ENCODE peak calls at places on chromosomes 7 and 10, in four cellular contexts. A is body of pancreas, J is stomach, C is right atrium auricular region. T is an unnamed sample.

GRCh38 chr7:22584179-22584578 is 84.2 kb upstream of the STEAP1B start:
- DNase-seq in A (no peak), J (no peak), C (no peak), T (peak; percentile 29)

GRCh38 chr10:77710081-77710551 is 72.5 kb upstream of the KCNMA1 start:
- DNase-seq in A (no peak), J (no peak), C (no peak), T (no peak)

GRCh38 chr7:73909051-73909941 is 48.3 kb downstream of the TMEM270 start:
- DNase-seq in A (no peak), J (peak; percentile 22), C (no peak), T (no peak)

GRCh38 chr7:31046723-31047122 is 5.4 kb upstream of the ADCYAP1R1 start:
- DNase-seq in A (no peak), J (no peak), C (no peak), T (no peak)

GRCh38 chr7:92246363-92247101 is 758 bp downstream of the ANKIB1 start:
- DNase-seq in A (peak; percentile 9), J (no peak), C (no peak), T (peak; percentile 53)

GRCh38 chr10:60148266-60148840 is 241.3 kb downstream of the ANK3 start:
- DNase-seq in A (peak; percentile 23), J (no peak), C (no peak), T (no peak)

GRCh38 chr10:71125749-71126107 is 86.6 kb upstream of the UNC5B start:
- DNase-seq in A (no peak), J (no peak), C (no peak), T (peak; percentile 3)

GRCh38 chr7:154848464-154848863 is 154.5 kb downstream of the PAXIP1 start:
- DNase-seq in A (no peak), J (no peak), C (no peak), T (no peak)

GRCh38 chr7:55326079-55326847 is 38.9 kb upstream of the LANCL2 start:
- DNase-seq in A (peak; percentile 84), J (no peak), C (no peak), T (no peak)

GRCh38 chr7:70694909-70695803 is 436.8 kb upstream of the GALNT17 start:
- DNase-seq in A (no peak), J (no peak), C (no peak), T (peak; percentile 52)

GRCh38 chr7:128831178-128831993 is 1.2 kb downstream of the FLNC start:
- DNase-seq in A (no peak), J (no peak), C (no peak), T (peak; percentile 67)

GRCh38 chr7:138610671-138611170 is 90.4 kb downstream of the SVOPL start:
- DNase-seq in A (peak; percentile 69), J (no peak), C (no peak), T (no peak)

GRCh38 chr10:121662945-121663917 is 65.0 kb upstream of the FGFR2 start:
- DNase-seq in A (no peak), J (no peak), C (no peak), T (no peak)

GRCh38 chr7:84336303-84336702 is 141.7 kb upstream of the SEMA3A start:
- DNase-seq in A (no peak), J (no peak), C (no peak), T (peak; percentile 51)

GRCh38 chr10:28181478-28182096 is 121.3 kb downstream of the MPP7 start:
- DNase-seq in A (no peak), J (no peak), C (no peak), T (no peak)

GRCh38 chr7:23863209-23863798 is 153.3 kb downstream of the STK31 start:
- DNase-seq in A (peak; percentile 7), J (no peak), C (no peak), T (peak; percentile 17)
- TF ChIP-seq CTCF in A (peak; percentile 41), J (no peak), C (peak; percentile 39), T (peak; percentile 39)

GRCh38 chr10:119725550-119726290 is at the start of gene INPP5F:
- DNase-seq in A (peak; percentile 99), J (peak; percentile 99), C (peak; percentile 97), T (peak; percentile 100)
- TF ChIP-seq CTCF in A (peak; percentile 23), J (no peak), C (peak; percentile 48), T (peak; percentile 27)

GRCh38 chr7:130380861-130381455 is 664 bp downstream of the CPA1 start:
- DNase-seq in A (peak; percentile 43), J (no peak), C (no peak), T (no peak)

GRCh38 chr7:130383187-130383980 is 3.1 kb downstream of the CPA1 start:
- DNase-seq in A (peak; percentile 60), J (no peak), C (peak; percentile 38), T (no peak)

GRCh38 chr7:130380121-130380860 is at the start of gene CPA1:
- DNase-seq in A (peak; percentile 96), J (no peak), C (no peak), T (no peak)

GRCh38 chr7:130379551-130380120 is 658 bp upstream of the CPA1 start:
- DNase-seq in A (peak; percentile 86), J (no peak), C (no peak), T (no peak)

GRCh38 chr7:130381468-130382312 is 1.4 kb downstream of the CPA1 start:
- DNase-seq in A (peak; percentile 85), J (no peak), C (no peak), T (no peak)
- TF ChIP-seq CTCF in A (peak; percentile 85), J (no peak), C (no peak), T (no peak)

GRCh38 chr7:134622303-134622995 is 24.2 kb upstream of the BPGM start:
- DNase-seq in A (no peak), J (no peak), C (no peak), T (no peak)
- TF ChIP-seq CTCF in A (no peak), J (no peak), C (no peak), T (no peak)

T was measured in GM13976.